ENCODE peak calls at places on chromosomes 16 and 17, in eight cellular contexts. R is heart right ventricle, Y is neural progenitor cell, K is adrenal gland, G is IMR-90, C is tibial nerve, E is aorta, J is tibial artery. U is an unnamed sample.

GRCh38 chr16:17282247-17282646 is 188.5 kb downstream of the XYLT1 start:
- DNase-seq in C (no peak), G (no peak), J (no peak), Y (no peak), R (no peak), E (no peak), K (no peak), U (no peak)

GRCh38 chr17:74214642-74215331 is 1.4 kb downstream of the TTYH2 start:
- DNase-seq in E (no peak), C (no peak), R (peak; percentile 46), J (no peak), G (no peak), Y (no peak), K (no peak), U (no peak)

GRCh38 chr16:4694664-4695451 is 1.5 kb downstream of the NUDT16L1 start:
- DNase-seq in J (peak; percentile 54), R (peak; percentile 58), Y (no peak), E (peak; percentile 49), C (no peak), G (no peak), K (no peak), U (peak; percentile 53)

GRCh38 chr16:19382084-19382801 is 35.4 kb upstream of the TMC5 start:
- DNase-seq in K (no peak), Y (no peak), J (no peak), G (no peak), E (no peak), R (no peak), C (no peak), U (no peak)

GRCh38 chr16:31267332-31268032 is 7.7 kb downstream of the ITGAM start:
- DNase-seq in C (no peak), E (no peak), J (no peak), Y (no peak), K (no peak), R (no peak), G (no peak), U (no peak)

GRCh38 chr17:60224064-60224463 is 74.3 kb downstream of the CA4 start:
- DNase-seq in R (no peak), J (no peak), G (peak; percentile 25), K (no peak), E (no peak), C (no peak), Y (no peak), U (no peak)

GRCh38 chr16:48194828-48195566 is 39.2 kb upstream of the ABCC12 start:
- DNase-seq in R (no peak), G (peak; percentile 56), Y (no peak), K (no peak), J (no peak), C (no peak), E (no peak), U (no peak)

GRCh38 chr17:33057564-33057963 is 65.9 kb downstream of the SPACA3 start:
- DNase-seq in E (no peak), C (no peak), K (no peak), G (no peak), J (no peak), R (no peak), Y (no peak), U (no peak)

GRCh38 chr17:65545708-65546523 is 15.5 kb downstream of the AXIN2 start:
- DNase-seq in R (no peak), Y (peak; percentile 96), K (no peak), J (no peak), E (peak; percentile 43), G (no peak), C (no peak), U (no peak)

GRCh38 chr17:11935734-11936406 is 61.4 kb downstream of the ZNF18 start:
- DNase-seq in J (no peak), Y (peak; percentile 69), G (peak; percentile 33), K (peak; percentile 29), C (no peak), E (no peak), R (no peak), U (no peak)

GRCh38 chr17:67532326-67532871 is 155.3 kb downstream of the PITPNC1 start:
- DNase-seq in Y (no peak), R (no peak), G (no peak), C (no peak), K (peak; percentile 28), E (no peak), J (no peak), U (no peak)

GRCh38 chr17:42010898-42011516 is 6.2 kb downstream of the DNAJC7 start:
- DNase-seq in R (no peak), K (peak; percentile 36), J (no peak), E (no peak), Y (peak; percentile 21), C (no peak), G (peak; percentile 22), U (no peak)

DNA sequence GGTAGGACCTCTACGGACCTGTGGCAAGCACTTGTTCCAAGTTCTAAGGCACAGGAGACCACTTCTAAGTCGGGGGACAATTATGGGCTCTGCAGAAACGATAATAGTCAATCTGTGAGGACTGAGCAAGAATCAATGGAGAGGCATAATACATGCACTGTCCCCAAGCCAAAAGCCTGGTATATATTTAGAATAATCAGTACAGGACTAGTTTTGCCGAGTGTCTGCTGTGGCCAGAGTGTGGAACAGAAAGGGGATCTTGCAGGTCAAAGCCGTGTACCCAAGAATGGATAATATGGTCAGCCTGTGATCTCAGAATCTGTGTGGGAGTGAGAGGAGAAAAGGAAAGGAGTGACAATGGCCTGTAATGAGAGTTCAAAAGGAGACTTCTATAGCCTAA is 80.2 kb upstream of the GNAO1 start:
- DNase-seq in K (no peak), Y (no peak), E (no peak), R (no peak), G (no peak), C (no peak), J (no peak), U (no peak)
- H3K9me3 ChIP-seq in K (no peaks in the 10 kb centered on the region), Y (no peaks in the 10 kb centered on the region), E (no peaks in the 10 kb centered on the region), R (no peaks in the 10 kb centered on the region), G (no peaks in the 10 kb centered on the region), C (no peaks in the 10 kb centered on the region), J (no peaks in the 10 kb centered on the region), U (no peaks in the 10 kb centered on the region)

GRCh38 chr16:70455910-70456309 is 1.5 kb downstream of the FCSK start:
- DNase-seq in Y (no peak), G (no peak), E (no peak), K (no peak), C (no peak), J (no peak), R (no peak), U (no peak)

GRCh38 chr16:70454221-70455034 is at the start of gene FCSK:
- DNase-seq in R (peak; percentile 73), J (no peak), E (peak; percentile 72), G (peak; percentile 60), C (no peak), Y (peak; percentile 96), K (peak; percentile 66), U (no peak)

GRCh38 chr16:70453117-70453890 is 1.1 kb upstream of the FCSK start:
- DNase-seq in G (no peak), K (no peak), J (no peak), C (no peak), Y (no peak), R (no peak), E (no peak), U (no peak)

GRCh38 chr16:70457446-70457845 is 3.1 kb downstream of the FCSK start:
- DNase-seq in R (no peak), G (no peak), Y (no peak), K (no peak), J (no peak), E (no peak), C (no peak), U (no peak)

GRCh38 chr16:70453891-70454220 is 539 bp upstream of the FCSK start:
- DNase-seq in C (no peak), E (no peak), R (no peak), Y (peak; percentile 66), G (no peak), J (no peak), K (peak; percentile 31), U (no peak)
- H3K9me3 ChIP-seq in C (no peaks in the 10 kb centered on the region), E (no peaks in the 10 kb centered on the region), R (no peaks in the 10 kb centered on the region), Y (no peaks in the 10 kb centered on the region), G (no peaks in the 10 kb centered on the region), J (no peaks in the 10 kb centered on the region), K (no peaks in the 10 kb centered on the region), U (no peaks in the 10 kb centered on the region)

DNA sequence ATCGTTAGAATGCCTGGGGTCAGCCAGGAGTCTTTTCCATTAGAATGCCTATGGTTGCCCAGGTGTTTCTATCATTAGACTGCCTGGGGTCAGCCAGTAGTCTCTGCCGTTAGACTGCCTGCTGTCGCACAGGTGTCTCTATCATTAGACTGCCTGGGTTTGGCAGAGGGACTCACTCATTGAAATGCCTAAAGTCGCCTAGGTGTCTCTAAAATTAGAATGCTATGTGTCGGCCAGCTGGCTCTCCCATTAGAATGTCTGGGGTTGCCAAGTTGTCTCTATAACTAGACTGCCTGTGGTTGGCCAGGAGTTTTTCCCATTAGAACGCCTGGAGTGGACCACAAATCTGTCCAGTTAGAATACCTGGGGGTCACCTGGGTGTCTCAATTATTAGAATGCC is 2266.5 kb downstream of the TP53TG3F start:
- DNase-seq in J (no peak), E (no peak), G (no peak), C (no peak), R (no peak), K (no peak), Y (no peak), U (no peak)
- H3K9me3 ChIP-seq in J (peaks cover 17% of the 10 kb centered on the region), E (peaks cover 12% of the 10 kb centered on the region), G (peaks cover 6% of the 10 kb centered on the region), C (peaks cover 95% of the 10 kb centered on the region), R (peaks cover 29% of the 10 kb centered on the region), K (no peaks in the 10 kb centered on the region), Y (no peaks in the 10 kb centered on the region), U (peaks cover 55% of the 10 kb centered on the region)

DNA sequence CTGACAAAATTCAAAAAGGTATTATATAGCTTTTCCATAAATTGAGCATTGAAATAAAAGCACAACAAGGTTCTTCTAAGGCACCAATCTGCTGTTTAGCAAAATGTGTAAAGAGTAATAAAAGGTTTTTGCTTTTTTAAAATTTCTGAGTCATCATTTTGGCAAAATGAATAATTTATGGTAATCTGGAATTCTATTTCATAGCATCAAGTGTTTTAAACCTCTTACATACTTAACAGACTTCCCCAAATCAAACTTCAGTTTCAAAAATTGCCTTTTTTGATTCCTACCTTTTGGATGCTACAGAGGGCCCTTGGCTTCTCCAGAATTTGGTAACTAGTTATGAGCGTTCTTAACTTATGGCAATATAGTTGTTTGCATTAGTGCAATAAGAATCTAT is 154.0 kb upstream of the ELAC2 start:
- DNase-seq in G (no peak), C (no peak), E (no peak), J (no peak), K (no peak), Y (no peak), R (no peak), U (no peak)
- H3K9me3 ChIP-seq in G (peaks cover 2% of the 10 kb centered on the region), C (peaks cover 60% of the 10 kb centered on the region), E (peaks cover 4% of the 10 kb centered on the region), J (peaks cover 11% of the 10 kb centered on the region), K (peaks cover 6% of the 10 kb centered on the region), Y (peaks cover 9% of the 10 kb centered on the region), R (peaks cover 53% of the 10 kb centered on the region), U (peaks cover 18% of the 10 kb centered on the region)

DNA sequence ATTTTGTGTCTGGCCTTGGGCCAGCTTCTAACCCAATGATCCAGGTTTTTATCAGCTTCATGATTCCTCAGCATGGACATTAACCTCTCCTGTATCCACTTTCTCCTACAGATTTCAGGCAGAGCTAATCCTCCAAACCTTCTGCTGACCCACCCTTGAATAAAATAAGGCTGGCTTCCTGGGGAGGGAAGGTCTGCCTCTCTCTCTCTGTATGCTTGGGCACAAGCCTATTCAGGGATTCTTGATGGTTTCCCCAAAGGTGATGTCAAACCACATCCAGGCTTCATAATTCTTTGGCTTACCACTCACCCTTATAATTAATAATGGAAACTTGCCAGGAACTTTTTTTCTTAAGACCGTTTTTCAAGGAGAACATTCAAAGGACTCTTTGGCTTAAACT is 240.1 kb downstream of the UTP18 start:
- DNase-seq in R (no peak), Y (no peak), J (no peak), C (no peak), K (no peak), E (no peak), G (no peak), U (no peak)
- H3K9me3 ChIP-seq in R (no peaks in the 10 kb centered on the region), Y (no peaks in the 10 kb centered on the region), J (no peaks in the 10 kb centered on the region), C (no peaks in the 10 kb centered on the region), K (no peaks in the 10 kb centered on the region), E (no peaks in the 10 kb centered on the region), G (no peaks in the 10 kb centered on the region), U (no peaks in the 10 kb centered on the region)

GRCh38 chr17:77167472-77168306 is 26.9 kb downstream of the SEC14L1 start:
- DNase-seq in E (no peak), G (no peak), Y (no peak), C (no peak), K (no peak), R (no peak), J (no peak), U (no peak)
- H3K9me3 ChIP-seq in E (peaks cover 3% of the 10 kb centered on the region), G (peaks cover 9% of the 10 kb centered on the region), Y (no peaks in the 10 kb centered on the region), C (peaks cover 17% of the 10 kb centered on the region), K (peaks cover 15% of the 10 kb centered on the region), R (peaks cover 34% of the 10 kb centered on the region), J (peaks cover 17% of the 10 kb centered on the region), U (peaks cover 15% of the 10 kb centered on the region)

U was measured in breast epithelium.